ENCODE peak calls at places on chromosomes 1 and 21, in four cellular contexts. N is GM12878, Q is H1, U is K562. P is an unnamed sample.

GRCh38 chr1:39933956-39934941 is 20.7 kb upstream of the MFSD2A start:
- DNase-seq in U (no peak), Q (no peak), N (no peak), P (no peak)

GRCh38 chr1:2046225-2046917 is 3.8 kb upstream of the PRKCZ start:
- DNase-seq in U (peak; percentile 83), N (no peak), Q (peak; percentile 96), P (peak; percentile 81)

GRCh38 chr1:11516961-11517635 is 38.1 kb downstream of the DISP3 start:
- DNase-seq in Q (no peak), U (no peak), N (no peak), P (no peak)

GRCh38 chr1:228210684-228211083 is 2.8 kb downstream of the OBSCN start:
- DNase-seq in Q (no peak), U (no peak), N (no peak), P (no peak)

GRCh38 chr1:183832472-183832871 is 27.6 kb downstream of the RGL1 start:
- DNase-seq in U (no peak), Q (no peak), N (no peak), P (no peak)

GRCh38 chr1:245825128-245825901 is 670.5 kb downstream of the KIF26B start:
- DNase-seq in U (peak; percentile 10), Q (no peak), N (no peak), P (no peak)

GRCh38 chr1:15946546-15947381 is 29.1 kb downstream of the ZBTB17 start:
- DNase-seq in U (no peak), Q (no peak), N (no peak), P (no peak)

GRCh38 chr1:61005572-61006386 is 76.6 kb upstream of the NFIA start:
- DNase-seq in U (no peak), N (no peak), Q (peak; percentile 64), P (no peak)

GRCh38 chr1:31007462-31007991 is 58.0 kb downstream of the PUM1 start:
- DNase-seq in N (no peak), Q (no peak), U (no peak), P (no peak)

GRCh38 chr1:100077525-100077924 is 55.2 kb downstream of the SASS6 start:
- DNase-seq in Q (no peak), U (no peak), N (peak; percentile 72), P (no peak)

GRCh38 chr1:14137411-14138134 is 437.6 kb downstream of the PRDM2 start:
- DNase-seq in U (no peak), N (no peak), Q (no peak), P (no peak)

GRCh38 chr21:34782666-34783365 is 114.0 kb downstream of the CLIC6 start:
- DNase-seq in N (no peak), Q (no peak), U (no peak), P (no peak)

GRCh38 chr1:8321612-8322011 is 3.7 kb downstream of the SLC45A1 start:
- DNase-seq in N (no peak), Q (no peak), U (no peak), P (no peak)

GRCh38 chr1:246680696-246681127 is 43.5 kb upstream of the SCCPDH start:
- DNase-seq in U (no peak), N (no peak), Q (no peak), P (no peak)

GRCh38 chr1:28437924-28438699 is 67.7 kb upstream of the RCC1 start:
- DNase-seq in U (peak; percentile 61), Q (no peak), N (no peak), P (peak; percentile 47)

GRCh38 chr1:95169544-95169943 is 52.4 kb downstream of the TLCD4 start:
- DNase-seq in Q (no peak), U (peak; percentile 88), N (no peak), P (no peak)

GRCh38 chr1:207519505-207520399 is 23.8 kb downstream of the CR1 start:
- DNase-seq in U (peak; percentile 100), Q (no peak), N (no peak), P (no peak)

GRCh38 chr1:68117416-68117815 is 67.0 kb upstream of the DIRAS3 start:
- DNase-seq in Q (no peak), U (no peak), N (no peak), P (no peak)

GRCh38 chr1:68119445-68119844 is 69.0 kb upstream of the DIRAS3 start:
- DNase-seq in U (no peak), N (no peak), Q (no peak), P (no peak)

GRCh38 chr1:68121536-68121935 is 71.1 kb upstream of the DIRAS3 start:
- DNase-seq in Q (no peak), N (no peak), U (no peak), P (no peak)

GRCh38 chr1:68116643-68117235 is 66.3 kb upstream of the DIRAS3 start:
- DNase-seq in Q (peak; percentile 67), U (peak; percentile 66), N (no peak), P (peak; percentile 44)

GRCh38 chr1:68120136-68120791 is 69.8 kb upstream of the DIRAS3 start:
- DNase-seq in N (peak; percentile 24), Q (peak; percentile 75), U (peak; percentile 70), P (peak; percentile 56)
- TF ChIP-seq CTCF in N (peak; percentile 69), Q (peak; percentile 93), U (peak; percentile 63), P (peak; percentile 88)

GRCh38 chr1:106276856-106277255 is 779.6 kb upstream of the PRMT6 start:
- DNase-seq in U (no peak), Q (no peak), N (no peak), P (no peak)
- TF ChIP-seq NRF1 in U (no peak), Q (no peak), N (no peak), P (no peak)

GRCh38 chr1:202333861-202334260 is 7.9 kb downstream of the UBE2T start:
- DNase-seq in U (no peak), N (no peak), Q (no peak), P (no peak)

GRCh38 chr1:202324646-202325045 is 17.1 kb downstream of the UBE2T start:
- DNase-seq in U (no peak), Q (no peak), N (no peak), P (no peak)

GRCh38 chr1:202329891-202330290 is 11.8 kb downstream of the UBE2T start:
- DNase-seq in U (peak; percentile 41), Q (no peak), N (no peak), P (no peak)
- TF ChIP-seq CTCF in U (peak; percentile 30), Q (peak; percentile 35), N (no peak), P (no peak)

GRCh38 chr1:191696371-191696770 is 461.9 kb upstream of the RGS18 start:
- DNase-seq in Q (no peak), U (no peak), N (no peak), P (no peak)
- TF ChIP-seq NRF1 in Q (no peak), U (no peak), N (no peak), P (no peak)

DNA sequence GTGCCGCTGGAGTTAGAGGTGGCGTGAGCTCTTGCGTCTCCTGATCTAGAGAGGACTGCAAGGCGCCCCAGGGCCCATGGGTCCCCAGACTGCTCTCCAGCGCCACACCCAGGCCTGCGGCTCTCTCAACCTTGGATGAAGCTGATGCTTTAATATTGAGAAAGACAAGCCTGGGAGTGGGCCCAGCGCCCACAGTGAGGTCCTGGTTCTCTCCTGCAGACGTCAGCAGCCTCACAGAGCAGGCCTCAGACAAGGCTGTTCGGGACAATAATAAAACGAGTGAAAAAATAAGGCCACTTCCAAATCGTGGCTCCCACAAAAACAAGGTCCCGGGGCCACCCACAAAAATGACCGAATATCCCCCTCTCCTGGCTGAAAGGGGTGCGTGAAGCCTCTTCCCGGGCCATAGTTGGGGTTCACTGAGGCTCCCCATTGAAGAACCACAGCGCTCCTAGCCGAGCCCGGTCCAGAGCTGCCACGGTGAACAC is 6.0 kb upstream of the DNMT3L start:
- DNase-seq in N (peak; percentile 5), Q (peak; percentile 66), U (peak; percentile 77), P (no peak)
- TF ChIP-seq CTCF in N (peak; percentile 53), Q (peak; percentile 66), U (peak; percentile 75), P (peak; percentile 23)

DNA sequence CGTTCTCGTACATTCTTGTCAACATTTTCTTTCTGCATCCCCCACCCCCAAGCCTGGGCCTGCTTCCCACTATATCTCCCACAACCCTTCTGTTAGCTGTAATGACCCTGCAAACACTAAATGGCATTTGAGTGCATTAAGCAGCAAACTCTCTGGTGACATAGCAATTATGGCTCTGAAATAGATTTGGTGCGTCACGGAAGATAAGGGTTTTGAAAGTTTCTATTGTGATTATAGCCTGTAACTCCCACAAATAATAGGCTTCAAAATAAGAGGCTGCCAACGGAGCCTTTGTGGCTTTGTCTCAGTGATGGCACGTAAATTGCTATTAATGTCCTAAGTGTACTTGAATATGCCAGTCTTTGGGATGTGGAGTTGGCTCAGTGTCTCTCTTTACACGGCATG is 277.6 kb downstream of the PBX1 start:
- DNase-seq in Q (no peak), U (no peak), N (no peak), P (peak; percentile 2)
- TF ChIP-seq NRF1 in Q (no peak), U (no peak), N (no peak), P (no peak)

GRCh38 chr1:47729685-47730084 is 267.5 kb downstream of the TRABD2B start:
- DNase-seq in Q (no peak), N (no peak), U (no peak), P (no peak)
- TF ChIP-seq CTCF in Q (no peak), N (no peak), U (no peak), P (no peak)

P was measured in SK-N-SH.